ENCODE peak calls at places on chromosomes 11 and 22, in six cellular contexts. N is activated CD4-positive, CD25-positive, alpha-beta regulatory T cell treated with anti-CD3 and anti-CD28 coated beads, Interleukin-2, amount 50 U/mL, for 16 hours; E is A549; V is AG10803; G is chondrocyte; X is AG04450. B is an unnamed sample.

GRCh38 chr11:65448418-65449196 is 26.0 kb downstream of the NEAT1 start:
- DNase-seq in N (no peak), V (peak), E (peak), G (peak), X (no peak), B (no peak)

GRCh38 chr11:86702387-86702983 is 30.1 kb upstream of the ME3 start:
- DNase-seq in X (no peak), G (no peak), V (no peak), E (no peak), N (no peak), B (no peak)

GRCh38 chr11:18844753-18845367 is 53.3 kb upstream of the PTPN5 start:
- DNase-seq in N (no peak), V (peak), E (peak), G (no peak), X (no peak), B (no peak)

GRCh38 chr22:16989915-16990314 is 18.1 kb downstream of the GAB4 start:
- DNase-seq in X (no peak), V (no peak), G (peak), N (no peak), E (no peak), B (no peak)

GRCh38 chr22:44700456-44700855 is 1.5 kb upstream of the PRR5 start:
- DNase-seq in N (no peak), V (no peak), E (no peak), G (no peak), X (no peak), B (no peak)

GRCh38 chr11:8090756-8091155 is 9.7 kb downstream of the TUB start:
- DNase-seq in N (no peak), G (no peak), E (peak), V (peak), X (no peak), B (no peak)

GRCh38 chr11:68962527-68963250 is 18.1 kb downstream of the MRGPRD start:
- DNase-seq in V (peak), N (no peak), E (peak), G (peak), X (no peak), B (no peak)

GRCh38 chr22:29139965-29140782 is 65.5 kb upstream of the EMID1 start:
- DNase-seq in X (no peak), G (no peak), N (no peak), E (no peak), V (peak), B (no peak)

GRCh38 chr11:134374171-134374570 is 37.9 kb downstream of the B3GAT1 start:
- DNase-seq in E (no peak), X (no peak), N (no peak), G (peak), V (no peak), B (no peak)

GRCh38 chr22:37248251-37248650 is 4.2 kb upstream of the RAC2 start:
- DNase-seq in X (no peak), G (no peak), V (no peak), N (no peak), E (no peak), B (no peak)

GRCh38 chr11:122743949-122744876 is 88.7 kb downstream of the UBASH3B start:
- DNase-seq in X (no peak), G (no peak), V (peak), E (no peak), N (peak), B (peak)

GRCh38 chr22:31235076-31235475 is 23.0 kb downstream of the LIMK2 start:
- DNase-seq in G (no peak), V (no peak), X (no peak), N (no peak), E (no peak), B (no peak)

GRCh38 chr11:61961570-61962212 is 5.7 kb downstream of the FTH1 start:
- DNase-seq in E (peak), X (no peak), G (no peak), V (peak), N (no peak), B (no peak)

GRCh38 chr11:1153951-1154487 is 3.7 kb upstream of the MUC5AC start:
- DNase-seq in E (peak), X (peak), N (no peak), G (peak), V (peak), B (no peak)

GRCh38 chr11:47137476-47137875 is 39.2 kb downstream of the ARFGAP2 start:
- DNase-seq in E (no peak), X (no peak), V (no peak), N (no peak), G (no peak), B (no peak)

GRCh38 chr22:50473088-50473487 is 1.7 kb downstream of the SBF1 start:
- DNase-seq in N (no peak), G (no peak), E (peak), X (no peak), V (no peak), B (no peak)

GRCh38 chr11:17735823-17736772 is 1.5 kb downstream of the KCNC1 start:
- DNase-seq in G (no peak), E (no peak), N (no peak), V (no peak), X (no peak), B (no peak)

GRCh38 chr11:73154178-73154577 is 12.1 kb upstream of the FCHSD2 start:
- DNase-seq in E (no peak), X (no peak), N (no peak), V (no peak), G (peak), B (no peak)

GRCh38 chr11:60915250-60915914 is 1.4 kb downstream of the TMEM109 start:
- DNase-seq in N (peak), G (no peak), E (peak), X (no peak), V (peak), B (peak)

GRCh38 chr11:64359712-64360402 is 895 bp downstream of the RPS6KA4 start:
- DNase-seq in E (no peak), X (no peak), N (no peak), G (no peak), V (no peak), B (no peak)

GRCh38 chr11:19891050-19891449 is 178.4 kb downstream of the NAV2 start:
- DNase-seq in N (no peak), X (no peak), V (no peak), E (no peak), G (no peak), B (no peak)

GRCh38 chr11:1557904-1558831 is 13.9 kb downstream of the DUSP8 start:
- DNase-seq in V (peak), G (no peak), E (peak), N (no peak), X (peak), B (no peak)

GRCh38 chr11:64268687-64269379 is 15.6 kb downstream of the BAD start:
- DNase-seq in E (peak), G (no peak), X (no peak), N (no peak), V (peak), B (no peak)

GRCh38 chr22:37294747-37295146 is 12.4 kb downstream of the CYTH4 start:
- DNase-seq in G (no peak), X (no peak), E (no peak), V (no peak), N (no peak), B (no peak)

GRCh38 chr22:35727436-35727835 is 9.8 kb downstream of the APOL5 start:
- DNase-seq in V (no peak), X (no peak), E (no peak), G (no peak), N (no peak), B (no peak)

GRCh38 chr22:40076702-40077645 is 82.2 kb downstream of the FAM83F start:
- DNase-seq in X (peak), G (no peak), E (no peak), V (peak), N (no peak), B (no peak)

GRCh38 chr11:120680322-120680721 is 168.8 kb downstream of the GRIK4 start:
- DNase-seq in G (no peak), N (no peak), X (no peak), V (no peak), E (no peak), B (no peak)

GRCh38 chr22:49865156-49865555 is 11.5 kb downstream of the ZBED4 start:
- DNase-seq in E (no peak), X (no peak), N (no peak), V (no peak), G (no peak), B (no peak)

B was measured in stimulated activated CD4-positive, alpha-beta T cell treated with anti-CD3 and anti-CD28 coated beads, TNF-alpha, amount 100 ng/mL, for 1 hour.